ENCODE peak calls at places on chromosomes 11 and 22, in six cellular contexts. H, L, R, O, I and D are unnamed samples.

GRCh38 chr22:36929621-36930020 is 16.2 kb downstream of the CSF2RB start:
- DNase-seq in H (no peak), L (no peak), R (no peak), O (no peak), I (no peak), D (no peak)

GRCh38 chr11:33674035-33674814 is 26.4 kb downstream of the C11orf91 start:
- DNase-seq in H (peak), L (no peak), R (no peak), O (no peak), I (no peak), D (no peak)

GRCh38 chr11:1350086-1350725 is 39.5 kb upstream of the BRSK2 start:
- DNase-seq in H (no peak), L (no peak), R (no peak), O (no peak), I (no peak), D (no peak)

GRCh38 chr11:92557848-92558247 is 333.2 kb downstream of the FAT3 start:
- DNase-seq in H (no peak), L (no peak), R (no peak), O (no peak), I (no peak), D (no peak)

GRCh38 chr11:128532571-128533091 is 54.7 kb downstream of the ETS1 start:
- DNase-seq in H (no peak), L (no peak), R (no peak), O (no peak), I (no peak), D (no peak)

GRCh38 chr11:23423119-23423518 is 562.8 kb upstream of the CCDC179 start:
- DNase-seq in H (no peak), L (no peak), R (no peak), O (peak), I (no peak), D (no peak)

GRCh38 chr22:31496735-31497146 is 405 bp downstream of the SFI1 start:
- DNase-seq in H (peak), L (no peak), R (no peak), O (no peak), I (no peak), D (no peak)

GRCh38 chr22:27875951-27876350 is 43.1 kb downstream of the PITPNB start:
- DNase-seq in H (no peak), L (no peak), R (no peak), O (no peak), I (no peak), D (no peak)

GRCh38 chr11:47915407-47916137 is 64.8 kb upstream of the PTPRJ start:
- DNase-seq in H (no peak), L (no peak), R (no peak), O (no peak), I (no peak), D (no peak)

GRCh38 chr11:9494316-9494715 is 33.5 kb downstream of the ZNF143 start:
- DNase-seq in H (no peak), L (no peak), R (no peak), O (no peak), I (no peak), D (no peak)

GRCh38 chr11:102422817-102423725 is 29.5 kb downstream of the TMEM123 start:
- DNase-seq in H (no peak), L (no peak), R (no peak), O (no peak), I (no peak), D (no peak)

GRCh38 chr11:18492888-18493287 is 33.9 kb downstream of the TSG101 start:
- DNase-seq in H (peak), L (no peak), R (no peak), O (no peak), I (no peak), D (no peak)

GRCh38 chr11:132045116-132045515 is 674.7 kb downstream of the NTM start:
- DNase-seq in H (no peak), L (no peak), R (no peak), O (no peak), I (no peak), D (no peak)

GRCh38 chr22:43541022-43541421 is 129.2 kb downstream of the MPPED1 start:
- DNase-seq in H (no peak), L (no peak), R (no peak), O (no peak), I (no peak), D (no peak)

GRCh38 chr11:29184939-29185890 is 831.6 kb downstream of the KCNA4 start:
- DNase-seq in H (peak), L (no peak), R (no peak), O (peak), I (no peak), D (peak)

GRCh38 chr11:120170741-120171261 is 32.9 kb upstream of the TRIM29 start:
- DNase-seq in H (no peak), L (no peak), R (no peak), O (no peak), I (no peak), D (no peak)

GRCh38 chr11:116275634-116276033 is 497.2 kb downstream of the BUD13 start:
- DNase-seq in H (no peak), L (no peak), R (no peak), O (no peak), I (no peak), D (no peak)

GRCh38 chr11:113105584-113105983 is 144.4 kb downstream of the NCAM1 start:
- DNase-seq in H (no peak), L (no peak), R (no peak), O (no peak), I (no peak), D (no peak)

GRCh38 chr11:71998649-71999310 is at the start of gene IL18BP:
- DNase-seq in H (no peak), L (no peak), R (no peak), O (no peak), I (no peak), D (no peak)

GRCh38 chr11:117010808-117011540 is 87.3 kb downstream of the SIK3 start:
- DNase-seq in H (peak), L (no peak), R (no peak), O (peak), I (peak), D (peak)

GRCh38 chr11:32826113-32826512 is 3.6 kb upstream of the PRRG4 start:
- DNase-seq in H (no peak), L (no peak), R (no peak), O (no peak), I (no peak), D (no peak)

GRCh38 chr11:105693075-105693474 is 83.2 kb downstream of the GRIA4 start:
- DNase-seq in H (peak), L (no peak), R (no peak), O (no peak), I (no peak), D (no peak)

GRCh38 chr11:47248304-47248663 is 330 bp downstream of the ACP2 start:
- DNase-seq in H (no peak), L (no peak), R (no peak), O (no peak), I (no peak), D (no peak)

GRCh38 chr11:73980001-73980960 is 2.4 kb downstream of the UCP2 start:
- DNase-seq in H (no peak), L (no peak), R (no peak), O (no peak), I (no peak), D (no peak)

GRCh38 chr11:76444384-76445121 is at the start of gene EMSY:
- DNase-seq in H (peak), L (peak), R (peak), O (peak), I (peak), D (peak)

GRCh38 chr11:27912916-27913315 is 195.0 kb downstream of the KIF18A start:
- DNase-seq in H (peak), L (no peak), R (no peak), O (no peak), I (no peak), D (no peak)

GRCh38 chr11:57325735-57326048 is 940 bp upstream of the TNKS1BP1 start:
- DNase-seq in H (no peak), L (peak), R (no peak), O (no peak), I (no peak), D (no peak)

GRCh38 chr11:940496-941135 is 14.9 kb downstream of the AP2A2 start:
- DNase-seq in H (no peak), L (no peak), R (no peak), O (no peak), I (no peak), D (no peak)

GRCh38 chr22:28799125-28799833 is 1.1 kb downstream of the XBP1 start:
- DNase-seq in H (peak), L (no peak), R (peak), O (peak), I (peak), D (peak)

GRCh38 chr22:20016734-20017621 is at the start of gene ARVCF:
- DNase-seq in H (peak), L (peak), R (peak), O (peak), I (peak), D (peak)

GRCh38 chr22:44630826-44631225 is 71.2 kb upstream of the PRR5 start:
- DNase-seq in H (no peak), L (no peak), R (no peak), O (no peak), I (no peak), D (no peak)